ENCODE peak calls at places on chromosome 18, in four cellular contexts. P is nephron progenitor cell, C is H9, V is PC-3. H is an unnamed sample.
A peak's percentile ranks its signal among the peaks of the same experiment; 100 is the strongest.

GRCh38 chr18:32469190-32469611 is 1.5 kb downstream of the GAREM1 start:
- DNase-seq in C (no peak), V (peak; percentile 23), P (peak; percentile 33), H (no peak)

GRCh38 chr18:76455015-76455676 is 39.9 kb downstream of the ZNF516 start:
- DNase-seq in V (no peak), C (no peak), P (no peak), H (no peak)

GRCh38 chr18:62663731-62664336 is 51.5 kb upstream of the PHLPP1 start:
- DNase-seq in V (peak; percentile 80), C (no peak), P (no peak), H (no peak)

GRCh38 chr18:46352520-46353250 is 248.5 kb downstream of the HAUS1 start:
- DNase-seq in C (no peak), P (no peak), V (no peak), H (no peak)

GRCh38 chr18:48002933-48003365 is 72.5 kb upstream of the SMAD2 start:
- DNase-seq in C (no peak), P (no peak), V (peak; percentile 77), H (no peak)

GRCh38 chr18:34691626-34692025 is 18.5 kb upstream of the DTNA start:
- DNase-seq in C (no peak), P (no peak), V (no peak), H (no peak)

GRCh38 chr18:361941-362913 is 94.4 kb upstream of the THOC1 start:
- DNase-seq in C (peak; percentile 31), P (peak; percentile 47), V (peak; percentile 17), H (no peak)

GRCh38 chr18:80191907-80192652 is 55.2 kb downstream of the PARD6G start:
- DNase-seq in P (no peak), C (no peak), V (no peak), H (no peak)

GRCh38 chr18:31161757-31162418 is 768 bp downstream of the DSC1 start:
- DNase-seq in V (no peak), C (no peak), P (no peak), H (no peak)

GRCh38 chr18:51234117-51235010 is 36.9 kb upstream of the MEX3C start:
- DNase-seq in V (no peak), C (no peak), P (no peak), H (no peak)

GRCh38 chr18:13290856-13291271 is 72.3 kb downstream of the LDLRAD4 start:
- DNase-seq in C (no peak), P (no peak), V (no peak), H (no peak)
- TF ChIP-seq CTCF in C (no peak), P (no peak), V (no peak), H (no peak)

GRCh38 chr18:41939326-41939725 is 15.7 kb upstream of the PIK3C3 start:
- DNase-seq in V (no peak), C (no peak), P (no peak), H (no peak)

GRCh38 chr18:41936471-41937134 is 18.4 kb upstream of the PIK3C3 start:
- DNase-seq in C (no peak), V (no peak), P (no peak), H (no peak)

GRCh38 chr18:41942254-41942653 is 12.8 kb upstream of the PIK3C3 start:
- DNase-seq in C (no peak), V (no peak), P (no peak), H (no peak)

GRCh38 chr18:41940506-41941215 is 14.4 kb upstream of the PIK3C3 start:
- DNase-seq in C (peak; percentile 33), P (no peak), V (peak; percentile 56), H (no peak)

GRCh38 chr18:41938445-41938844 is 16.6 kb upstream of the PIK3C3 start:
- DNase-seq in P (no peak), C (no peak), V (peak; percentile 21), H (no peak)
- TF ChIP-seq CTCF in P (no peak), C (peak; percentile 14), V (no peak), H (no peak)

GRCh38 chr18:38807915-38808314 is 1242.3 kb upstream of the CELF4 start:
- DNase-seq in P (no peak), V (no peak), C (no peak), H (no peak)
- TF ChIP-seq CTCF in P (no peak), V (no peak), C (no peak), H (no peak)

GRCh38 chr18:42289526-42289925 is 334.5 kb downstream of the PIK3C3 start:
- DNase-seq in P (no peak), C (no peak), V (no peak), H (no peak)
- TF ChIP-seq CTCF in P (no peak), C (peak; percentile 34), V (no peak), H (no peak)

DNA sequence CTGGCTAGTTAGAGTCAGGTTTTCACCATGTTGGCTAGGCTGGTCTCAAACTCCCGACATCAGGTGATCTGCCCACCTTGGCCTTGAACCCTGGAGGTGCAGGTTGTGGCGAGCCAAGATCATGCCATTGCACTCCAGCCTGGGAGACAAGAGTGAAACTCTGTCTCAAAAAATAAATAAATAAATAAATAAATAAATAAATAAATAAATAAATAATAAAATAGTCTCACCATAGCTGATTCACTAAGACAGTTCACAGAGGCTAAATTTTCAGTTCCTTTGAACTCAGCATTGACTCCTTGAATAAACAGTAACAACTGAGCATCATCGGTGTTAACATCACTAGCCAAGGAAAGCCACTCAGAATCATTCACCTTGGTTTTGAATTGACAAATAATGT is 32.7 kb downstream of the GNAL start:
- DNase-seq in C (no peak), V (no peak), P (no peak), H (no peak)
- TF ChIP-seq CTCF in C (no peak), V (no peak), P (no peak), H (no peak)

GRCh38 chr18:8893628-8894231 is 188.4 kb downstream of the MTCL1 start:
- DNase-seq in V (no peak), P (no peak), C (no peak), H (no peak)

GRCh38 chr18:8895341-8895740 is 190.0 kb downstream of the MTCL1 start:
- DNase-seq in C (no peak), P (no peak), V (no peak), H (no peak)

GRCh38 chr18:8893221-8893620 is 187.9 kb downstream of the MTCL1 start:
- DNase-seq in V (no peak), C (no peak), P (no peak), H (no peak)

GRCh38 chr18:8894823-8895222 is 189.5 kb downstream of the MTCL1 start:
- DNase-seq in P (no peak), V (no peak), C (no peak), H (no peak)

DNA sequence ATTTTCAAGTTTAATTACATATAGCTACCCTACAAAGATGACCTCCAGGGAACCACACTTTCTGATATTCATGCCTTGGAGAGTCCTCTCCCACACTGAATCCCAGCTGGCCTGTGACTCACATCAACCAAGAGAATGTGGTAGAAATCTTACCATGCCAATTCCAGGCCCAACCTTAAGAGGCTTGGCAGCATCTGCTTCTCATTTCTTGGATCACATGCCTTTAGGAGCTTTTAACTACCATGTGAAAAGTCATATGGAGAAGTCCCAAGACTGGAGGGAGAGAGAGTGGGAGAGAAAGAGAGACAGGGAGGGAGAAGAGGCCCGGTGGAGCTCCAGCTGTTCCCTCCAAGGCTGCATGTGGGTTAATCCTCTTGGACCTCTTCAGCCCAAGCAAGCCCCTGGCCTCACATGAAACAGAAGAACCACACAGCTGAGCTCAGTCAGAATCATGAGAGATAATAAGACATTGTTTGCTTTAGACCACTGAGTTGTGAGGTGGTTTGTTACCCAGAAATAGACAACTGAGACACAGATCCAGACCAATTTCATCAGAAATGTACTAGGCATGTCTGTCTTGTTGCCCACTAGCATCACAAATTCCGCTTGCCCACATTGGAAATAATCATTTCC is 190.7 kb downstream of the MTCL1 start:
- DNase-seq in C (no peak), P (no peak), V (peak; percentile 17), H (no peak)
- TF ChIP-seq CTCF in C (no peak), P (no peak), V (no peak), H (no peak)

GRCh38 chr18:23077493-23078256 is 57.6 kb upstream of the CABLES1 start:
- DNase-seq in V (peak; percentile 60), P (no peak), C (no peak), H (no peak)
- TF ChIP-seq CTCF in V (peak; percentile 68), P (no peak), C (peak; percentile 46), H (no peak)

DNA sequence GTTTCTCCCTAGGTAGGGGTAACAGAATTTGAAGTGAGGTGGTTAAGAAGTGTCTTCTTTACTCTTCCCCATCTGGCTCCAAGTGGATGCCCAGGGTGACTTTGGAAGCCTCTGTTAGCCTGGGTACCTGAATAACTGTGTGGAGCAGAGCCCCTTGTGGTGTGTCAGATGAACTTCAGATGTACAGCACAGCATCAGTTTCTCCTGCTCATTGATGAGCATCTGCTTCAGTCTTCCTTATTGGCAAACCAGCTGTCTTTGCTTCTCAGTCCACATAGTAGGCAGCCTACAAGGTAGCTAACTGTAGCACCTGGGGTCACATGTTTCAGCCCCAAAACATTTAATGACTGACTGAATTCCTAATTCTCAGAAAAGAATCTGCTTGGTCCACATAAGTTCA is 56.2 kb upstream of the ATP8B1 start:
- DNase-seq in V (peak; percentile 45), P (no peak), C (peak; percentile 41), H (no peak)
- TF ChIP-seq CTCF in V (peak; percentile 67), P (peak; percentile 31), C (peak; percentile 63), H (no peak)

H was measured in omental fat pad.